ENCODE peak calls at places on chromosomes 6 and 20, in five cellular contexts. T, X, L, N and M are unnamed samples.

GRCh38 chr6:116512155-116512559 is 718 bp downstream of the CALHM5 start:
- DNase-seq in T (no peak), X (no peak), L (no peak), N (no peak), M (no peak)

GRCh38 chr6:10407018-10407673 is 7.7 kb downstream of the TFAP2A start:
- DNase-seq in T (no peak), X (no peak), L (no peak), N (no peak), M (no peak)

GRCh38 chr6:6466967-6467761 is 121.4 kb upstream of the LY86 start:
- DNase-seq in T (no peak), X (no peak), L (no peak), N (no peak), M (no peak)

GRCh38 chr6:149190228-149190831 is 127.2 kb upstream of the TAB2 start:
- DNase-seq in T (peak; percentile 17), X (peak; percentile 88), L (no peak), N (no peak), M (no peak)

GRCh38 chr6:44057238-44057930 is 69.9 kb downstream of the MRPL14 start:
- DNase-seq in T (no peak), X (no peak), L (no peak), N (no peak), M (no peak)

GRCh38 chr6:109690373-109690739 is 646 bp downstream of the AK9 start:
- DNase-seq in T (peak; percentile 4), X (peak; percentile 94), L (peak; percentile 43), N (peak; percentile 93), M (no peak)

GRCh38 chr6:27288136-27289044 is 23.7 kb downstream of the POM121L2 start:
- DNase-seq in T (peak; percentile 28), X (no peak), L (no peak), N (peak; percentile 48), M (no peak)

GRCh38 chr20:45020236-45020886 is 54.0 kb downstream of the STK4 start:
- DNase-seq in T (no peak), X (no peak), L (no peak), N (no peak), M (no peak)

GRCh38 chr6:45730232-45730631 is 285.4 kb downstream of the CLIC5 start:
- DNase-seq in T (no peak), X (no peak), L (no peak), N (no peak), M (no peak)

GRCh38 chr6:411402-412145 is 20.0 kb downstream of the IRF4 start:
- DNase-seq in T (no peak), X (no peak), L (no peak), N (no peak), M (no peak)

GRCh38 chr20:19995220-19995863 is 21.8 kb upstream of the NAA20 start:
- DNase-seq in T (peak; percentile 61), X (no peak), L (peak; percentile 59), N (no peak), M (no peak)

GRCh38 chr6:46583081-46583480 is 69.5 kb downstream of the CYP39A1 start:
- DNase-seq in T (peak; percentile 1), X (no peak), L (no peak), N (no peak), M (no peak)

GRCh38 chr20:64108731-64109389 is 1.5 kb upstream of the NPBWR2 start:
- DNase-seq in T (no peak), X (peak; percentile 76), L (peak; percentile 11), N (no peak), M (no peak)

GRCh38 chr6:43926644-43927524 is 156.9 kb downstream of the VEGFA start:
- DNase-seq in T (peak; percentile 29), X (peak; percentile 43), L (peak; percentile 73), N (peak; percentile 52), M (peak; percentile 79)

GRCh38 chr6:65984089-65984488 is 277.1 kb upstream of the EYS start:
- DNase-seq in T (no peak), X (no peak), L (no peak), N (no peak), M (no peak)

GRCh38 chr6:139378882-139379341 is 4.5 kb upstream of the CITED2 start:
- DNase-seq in T (peak; percentile 23), X (no peak), L (no peak), N (no peak), M (no peak)

GRCh38 chr20:34553366-34553867 is 5.1 kb upstream of the MAP1LC3A start:
- DNase-seq in T (no peak), X (no peak), L (no peak), N (no peak), M (no peak)

GRCh38 chr20:14219801-14220461 is 117.5 kb downstream of the FLRT3 start:
- DNase-seq in T (peak; percentile 88), X (no peak), L (no peak), N (no peak), M (no peak)

GRCh38 chr6:21594427-21595264 is 1.1 kb downstream of the SOX4 start:
- DNase-seq in T (peak; percentile 58), X (peak; percentile 91), L (peak; percentile 61), N (peak; percentile 93), M (peak; percentile 46)

GRCh38 chr6:72497186-72497585 is 124.7 kb upstream of the KCNQ5 start:
- DNase-seq in T (no peak), X (no peak), L (no peak), N (no peak), M (no peak)

GRCh38 chr6:27752038-27752885 is 159.9 kb downstream of the OR2B2 start:
- DNase-seq in T (peak; percentile 79), X (peak; percentile 81), L (peak; percentile 42), N (no peak), M (no peak)

GRCh38 chr20:25356294-25356933 is 34.2 kb downstream of the ABHD12 start:
- DNase-seq in T (no peak), X (no peak), L (no peak), N (no peak), M (no peak)

GRCh38 chr20:57843941-57844625 is 134.3 kb upstream of the PMEPA1 start:
- DNase-seq in T (no peak), X (no peak), L (no peak), N (no peak), M (no peak)

GRCh38 chr6:116446399-116446798 is 14.8 kb upstream of the CALHM6 start:
- DNase-seq in T (no peak), X (no peak), L (no peak), N (no peak), M (no peak)

GRCh38 chr20:62875419-62876355 is 14.1 kb upstream of the TCFL5 start:
- DNase-seq in T (peak; percentile 91), X (peak; percentile 84), L (peak; percentile 79), N (peak; percentile 84), M (peak; percentile 97)

GRCh38 chr20:32474717-32474966 is 110.5 kb downstream of the NOL4L start:
- DNase-seq in T (no peak), X (no peak), L (no peak), N (no peak), M (no peak)

GRCh38 chr20:49894073-49894470 is 21.3 kb downstream of the SPATA2 start:
- DNase-seq in T (no peak), X (no peak), L (no peak), N (no peak), M (no peak)

GRCh38 chr6:19668710-19669109 is 168.5 kb upstream of the ID4 start:
- DNase-seq in T (no peak), X (no peak), L (no peak), N (no peak), M (no peak)

GRCh38 chr6:44128020-44128917 is 915 bp downstream of the TMEM63B start:
- DNase-seq in T (no peak), X (peak; percentile 90), L (peak; percentile 51), N (peak; percentile 91), M (peak; percentile 65)

GRCh38 chr6:26322645-26323482 is 42.1 kb upstream of the BTN3A2 start:
- DNase-seq in T (peak; percentile 88), X (no peak), L (peak; percentile 47), N (no peak), M (no peak)

GRCh38 chr20:56391596-56392281 is at the start of gene AURKA:
- DNase-seq in T (peak; percentile 3), X (no peak), L (no peak), N (no peak), M (no peak)
- TF ChIP-seq POLR2A in T (no peak), X (no peak), L (no peak), N (no peak), M (no peak)

DNA sequence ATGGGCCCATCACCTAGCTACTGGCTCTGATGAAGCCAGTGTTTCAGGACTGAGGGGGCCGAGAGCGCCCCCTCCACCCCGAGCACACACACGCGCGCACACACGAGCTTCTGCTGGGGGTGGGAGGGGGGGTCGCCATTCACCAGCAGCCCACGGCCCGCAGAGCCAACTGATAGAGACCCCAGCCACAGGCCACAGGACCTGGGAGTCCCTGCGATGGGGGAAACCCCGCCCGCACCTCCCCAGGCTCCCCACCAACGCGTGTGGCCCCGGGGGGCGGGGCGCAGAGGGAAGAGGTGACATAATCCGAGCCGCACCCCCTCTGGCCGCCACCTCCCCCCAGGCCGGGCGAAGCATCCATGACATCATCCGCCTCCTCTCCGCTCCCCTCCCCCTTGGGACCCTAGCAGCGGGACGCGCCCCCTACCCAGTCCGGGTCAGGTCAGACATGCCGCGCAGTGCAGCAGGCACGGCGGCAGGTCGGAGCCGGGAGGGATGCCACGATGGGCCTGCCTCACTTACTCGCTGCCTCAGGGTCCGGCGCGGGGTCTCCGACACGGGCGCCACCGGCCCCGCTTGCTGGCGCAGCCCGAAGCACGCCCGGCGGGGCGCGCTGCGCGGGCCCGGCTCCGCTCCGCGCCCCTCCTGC is at the start of gene LZTS3:
- DNase-seq in T (peak; percentile 62), X (peak; percentile 90), L (peak; percentile 88), N (peak; percentile 94), M (peak; percentile 94)
- TF ChIP-seq POLR2A in T (no peak), X (no peak), L (peak; percentile 78), N (no peak), M (peak; percentile 50)

DNA sequence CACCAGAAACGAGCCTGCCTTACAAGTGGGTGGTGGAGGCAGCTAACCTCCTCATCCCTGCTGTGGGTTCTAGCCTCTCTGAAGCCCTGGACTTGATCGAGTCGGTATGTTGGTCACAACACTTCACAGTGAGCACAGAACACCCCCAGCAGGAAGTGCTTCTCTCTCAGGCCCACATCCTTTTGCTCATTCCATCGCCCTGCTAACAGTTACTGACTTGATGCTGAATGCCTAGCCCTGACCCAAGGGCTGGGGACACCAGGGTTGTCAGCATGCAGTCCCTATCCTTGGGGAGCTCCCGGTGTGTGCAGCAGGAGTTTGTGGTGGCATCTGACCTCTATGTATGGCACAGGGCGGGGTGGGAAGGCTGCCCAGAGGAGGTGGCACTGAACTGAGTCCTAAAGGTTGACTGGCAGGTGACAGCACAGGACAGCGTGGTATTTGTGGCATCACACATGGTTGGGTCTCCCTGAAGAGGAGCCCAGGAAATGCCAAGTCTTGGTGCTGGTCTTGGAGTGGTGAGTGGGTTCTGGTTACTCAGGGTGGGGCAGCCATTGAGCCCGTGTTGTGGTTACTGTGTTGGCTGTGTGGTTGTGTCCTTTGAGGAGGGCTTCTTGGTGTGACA is 26.7 kb downstream of the GTSF1L start:
- DNase-seq in T (no peak), X (no peak), L (no peak), N (no peak), M (no peak)
- TF ChIP-seq POLR2A in T (no peak), X (no peak), L (no peak), N (no peak), M (no peak)

GRCh38 chr6:138105446-138105845 is 1.8 kb downstream of the PERP start:
- DNase-seq in T (peak; percentile 35), X (no peak), L (no peak), N (no peak), M (no peak)
- TF ChIP-seq POLR2A in T (no peak), X (no peak), L (no peak), N (no peak), M (no peak)